ENCODE peak calls at places on chromosomes 3 and 15, in ten cellular contexts. One of them, this sample, is unnamed. For H3K9me3 and H3K27me3, the result is how much of the 10 kb centered on the place peaks cover.

GRCh38 chr3:157132936-157133335 is 27.0 kb downstream of the CCNL1 start:
- DNase-seq in psoas muscle: no peak
- DNase-seq in hepatocyte: no peak
- DNase-seq in K562: no peak
- DNase-seq in fibroblast of lung: no peak
- DNase-seq in effector memory CD4-positive, alpha-beta T cell: no peak
- DNase-seq in Peyer's patch: no peak
- DNase-seq in uterus: no peak
- DNase-seq in HCT116: no peak
- DNase-seq in adrenal gland: no peak
- DNase-seq in this sample: no peak

GRCh38 chr3:30201715-30202114 is 404.7 kb upstream of the TGFBR2 start:
- DNase-seq in hepatocyte: no peak
- DNase-seq in fibroblast of lung: peak
- DNase-seq in psoas muscle: no peak
- DNase-seq in effector memory CD4-positive, alpha-beta T cell: no peak
- DNase-seq in K562: no peak
- DNase-seq in uterus: no peak
- DNase-seq in Peyer's patch: no peak
- DNase-seq in HCT116: no peak
- DNase-seq in adrenal gland: no peak
- DNase-seq in this sample: no peak

GRCh38 chr3:150737874-150738679 is 24.9 kb downstream of the SIAH2 start:
- DNase-seq in Peyer's patch: no peak
- DNase-seq in fibroblast of lung: peak
- DNase-seq in HCT116: peak
- DNase-seq in hepatocyte: peak
- DNase-seq in adrenal gland: peak
- DNase-seq in uterus: no peak
- DNase-seq in psoas muscle: no peak
- DNase-seq in effector memory CD4-positive, alpha-beta T cell: no peak
- DNase-seq in K562: peak
- DNase-seq in this sample: no peak

GRCh38 chr3:155362808-155363689 is 69.6 kb upstream of the STRIT1 start:
- DNase-seq in psoas muscle: no peak
- DNase-seq in fibroblast of lung: no peak
- DNase-seq in effector memory CD4-positive, alpha-beta T cell: no peak
- DNase-seq in HCT116: no peak
- DNase-seq in Peyer's patch: no peak
- DNase-seq in K562: no peak
- DNase-seq in hepatocyte: no peak
- DNase-seq in uterus: no peak
- DNase-seq in adrenal gland: no peak
- DNase-seq in this sample: no peak

GRCh38 chr3:149266733-149267132 is 45.1 kb upstream of the CP start:
- DNase-seq in K562: no peak
- DNase-seq in uterus: no peak
- DNase-seq in HCT116: no peak
- DNase-seq in Peyer's patch: no peak
- DNase-seq in effector memory CD4-positive, alpha-beta T cell: no peak
- DNase-seq in psoas muscle: no peak
- DNase-seq in fibroblast of lung: peak
- DNase-seq in adrenal gland: no peak
- DNase-seq in hepatocyte: no peak
- DNase-seq in this sample: no peak

GRCh38 chr15:68106656-68107055 is 52.5 kb downstream of the PIAS1 start:
- DNase-seq in Peyer's patch: no peak
- DNase-seq in adrenal gland: no peak
- DNase-seq in effector memory CD4-positive, alpha-beta T cell: no peak
- DNase-seq in psoas muscle: no peak
- DNase-seq in HCT116: no peak
- DNase-seq in hepatocyte: no peak
- DNase-seq in fibroblast of lung: peak
- DNase-seq in uterus: no peak
- DNase-seq in K562: no peak
- DNase-seq in this sample: no peak

GRCh38 chr3:134075568-134075825 is 45.8 kb upstream of the SLCO2A1 start:
- DNase-seq in hepatocyte: no peak
- DNase-seq in adrenal gland: no peak
- DNase-seq in effector memory CD4-positive, alpha-beta T cell: no peak
- DNase-seq in K562: no peak
- DNase-seq in psoas muscle: no peak
- DNase-seq in uterus: no peak
- DNase-seq in HCT116: no peak
- DNase-seq in Peyer's patch: no peak
- DNase-seq in fibroblast of lung: no peak
- DNase-seq in this sample: no peak

GRCh38 chr3:42663581-42664442 is 10.3 kb downstream of the ZBTB47 start:
- DNase-seq in psoas muscle: no peak
- DNase-seq in K562: no peak
- DNase-seq in Peyer's patch: no peak
- DNase-seq in adrenal gland: no peak
- DNase-seq in HCT116: no peak
- DNase-seq in uterus: no peak
- DNase-seq in fibroblast of lung: no peak
- DNase-seq in hepatocyte: no peak
- DNase-seq in effector memory CD4-positive, alpha-beta T cell: no peak
- DNase-seq in this sample: no peak

GRCh38 chr15:61715082-61715481 is 345.2 kb downstream of the VPS13C start:
- DNase-seq in uterus: no peak
- DNase-seq in hepatocyte: peak
- DNase-seq in HCT116: no peak
- DNase-seq in effector memory CD4-positive, alpha-beta T cell: no peak
- DNase-seq in Peyer's patch: no peak
- DNase-seq in fibroblast of lung: peak
- DNase-seq in psoas muscle: no peak
- DNase-seq in K562: no peak
- DNase-seq in adrenal gland: no peak
- DNase-seq in this sample: peak

GRCh38 chr3:157844770-157845522 is 261.3 kb downstream of the SHOX2 start:
- DNase-seq in adrenal gland: no peak
- DNase-seq in effector memory CD4-positive, alpha-beta T cell: no peak
- DNase-seq in Peyer's patch: no peak
- DNase-seq in uterus: no peak
- DNase-seq in hepatocyte: no peak
- DNase-seq in HCT116: no peak
- DNase-seq in fibroblast of lung: no peak
- DNase-seq in psoas muscle: no peak
- DNase-seq in K562: no peak
- DNase-seq in this sample: no peak

GRCh38 chr15:61839541-61839940 is 220.7 kb downstream of the VPS13C start:
- DNase-seq in effector memory CD4-positive, alpha-beta T cell: no peak
- DNase-seq in HCT116: no peak
- DNase-seq in K562: no peak
- DNase-seq in uterus: no peak
- DNase-seq in hepatocyte: no peak
- DNase-seq in fibroblast of lung: peak
- DNase-seq in adrenal gland: no peak
- DNase-seq in psoas muscle: no peak
- DNase-seq in Peyer's patch: no peak
- DNase-seq in this sample: no peak

GRCh38 chr3:134477938-134478337 is 7.8 kb downstream of the ANAPC13 start:
- DNase-seq in HCT116: no peak
- DNase-seq in K562: no peak
- DNase-seq in fibroblast of lung: no peak
- DNase-seq in psoas muscle: no peak
- DNase-seq in hepatocyte: no peak
- DNase-seq in Peyer's patch: no peak
- DNase-seq in effector memory CD4-positive, alpha-beta T cell: no peak
- DNase-seq in adrenal gland: no peak
- DNase-seq in uterus: no peak
- DNase-seq in this sample: no peak

GRCh38 chr15:47293763-47294162 is 423.5 kb upstream of the SEMA6D start:
- DNase-seq in K562: no peak
- DNase-seq in effector memory CD4-positive, alpha-beta T cell: no peak
- DNase-seq in HCT116: no peak
- DNase-seq in uterus: peak
- DNase-seq in hepatocyte: peak
- DNase-seq in Peyer's patch: no peak
- DNase-seq in fibroblast of lung: peak
- DNase-seq in psoas muscle: peak
- DNase-seq in adrenal gland: no peak
- DNase-seq in this sample: peak

GRCh38 chr3:102104093-102104492 is 254.8 kb downstream of the NFKBIZ start:
- DNase-seq in K562: no peak
- DNase-seq in HCT116: no peak
- DNase-seq in adrenal gland: no peak
- DNase-seq in Peyer's patch: no peak
- DNase-seq in effector memory CD4-positive, alpha-beta T cell: no peak
- DNase-seq in uterus: no peak
- DNase-seq in hepatocyte: no peak
- DNase-seq in psoas muscle: no peak
- DNase-seq in fibroblast of lung: no peak
- DNase-seq in this sample: no peak

GRCh38 chr3:160870327-160870726 is 114.3 kb downstream of the PPM1L start:
- DNase-seq in effector memory CD4-positive, alpha-beta T cell: no peak
- DNase-seq in uterus: no peak
- DNase-seq in Peyer's patch: no peak
- DNase-seq in fibroblast of lung: no peak
- DNase-seq in HCT116: no peak
- DNase-seq in adrenal gland: no peak
- DNase-seq in psoas muscle: no peak
- DNase-seq in hepatocyte: no peak
- DNase-seq in K562: no peak
- DNase-seq in this sample: no peak

GRCh38 chr15:21269121-21269520 is 171.2 kb downstream of the POTEB3 start:
- DNase-seq in effector memory CD4-positive, alpha-beta T cell: no peak
- DNase-seq in hepatocyte: peak
- DNase-seq in adrenal gland: no peak
- DNase-seq in K562: no peak
- DNase-seq in psoas muscle: no peak
- DNase-seq in uterus: no peak
- DNase-seq in fibroblast of lung: no peak
- DNase-seq in HCT116: no peak
- DNase-seq in Peyer's patch: no peak
- DNase-seq in this sample: no peak
- H3K9me3 ChIP-seq in effector memory CD4-positive, alpha-beta T cell: under half
- H3K9me3 ChIP-seq in hepatocyte: under half
- H3K9me3 ChIP-seq in adrenal gland: under half
- H3K9me3 ChIP-seq in K562: under half
- H3K9me3 ChIP-seq in psoas muscle: under half
- H3K9me3 ChIP-seq in uterus: under half
- H3K9me3 ChIP-seq in fibroblast of lung: under half
- H3K9me3 ChIP-seq in HCT116: under half
- H3K9me3 ChIP-seq in Peyer's patch: under half
- H3K9me3 ChIP-seq in this sample: under half

GRCh38 chr3:13197795-13198194 is 124.6 kb upstream of the IQSEC1 start:
- DNase-seq in fibroblast of lung: no peak
- DNase-seq in hepatocyte: no peak
- DNase-seq in HCT116: no peak
- DNase-seq in K562: no peak
- DNase-seq in uterus: no peak
- DNase-seq in psoas muscle: no peak
- DNase-seq in effector memory CD4-positive, alpha-beta T cell: no peak
- DNase-seq in adrenal gland: no peak
- DNase-seq in Peyer's patch: peak
- DNase-seq in this sample: no peak

GRCh38 chr3:13199899-13200451 is 126.7 kb upstream of the IQSEC1 start:
- DNase-seq in effector memory CD4-positive, alpha-beta T cell: no peak
- DNase-seq in K562: no peak
- DNase-seq in psoas muscle: no peak
- DNase-seq in uterus: no peak
- DNase-seq in Peyer's patch: no peak
- DNase-seq in HCT116: no peak
- DNase-seq in fibroblast of lung: no peak
- DNase-seq in adrenal gland: no peak
- DNase-seq in hepatocyte: no peak
- DNase-seq in this sample: no peak

GRCh38 chr3:13199006-13199776 is 126.0 kb upstream of the IQSEC1 start:
- DNase-seq in Peyer's patch: peak
- DNase-seq in effector memory CD4-positive, alpha-beta T cell: no peak
- DNase-seq in hepatocyte: no peak
- DNase-seq in adrenal gland: no peak
- DNase-seq in fibroblast of lung: no peak
- DNase-seq in HCT116: no peak
- DNase-seq in K562: no peak
- DNase-seq in psoas muscle: no peak
- DNase-seq in uterus: no peak
- DNase-seq in this sample: no peak

GRCh38 chr3:13197281-13197680 is 124.1 kb upstream of the IQSEC1 start:
- DNase-seq in effector memory CD4-positive, alpha-beta T cell: no peak
- DNase-seq in hepatocyte: no peak
- DNase-seq in HCT116: no peak
- DNase-seq in fibroblast of lung: no peak
- DNase-seq in Peyer's patch: peak
- DNase-seq in psoas muscle: no peak
- DNase-seq in uterus: no peak
- DNase-seq in K562: no peak
- DNase-seq in adrenal gland: no peak
- DNase-seq in this sample: no peak

GRCh38 chr3:13198480-13198879 is 125.3 kb upstream of the IQSEC1 start:
- DNase-seq in effector memory CD4-positive, alpha-beta T cell: no peak
- DNase-seq in uterus: no peak
- DNase-seq in HCT116: no peak
- DNase-seq in psoas muscle: no peak
- DNase-seq in hepatocyte: no peak
- DNase-seq in K562: no peak
- DNase-seq in adrenal gland: no peak
- DNase-seq in fibroblast of lung: no peak
- DNase-seq in Peyer's patch: peak
- DNase-seq in this sample: no peak
- H3K27me3 ChIP-seq in effector memory CD4-positive, alpha-beta T cell: under half
- H3K27me3 ChIP-seq in uterus: under half
- H3K27me3 ChIP-seq in HCT116: under half
- H3K27me3 ChIP-seq in psoas muscle: under half
- H3K27me3 ChIP-seq in hepatocyte: under half
- H3K27me3 ChIP-seq in K562: half or more
- H3K27me3 ChIP-seq in adrenal gland: under half
- H3K27me3 ChIP-seq in fibroblast of lung: under half
- H3K27me3 ChIP-seq in Peyer's patch: under half
- H3K27me3 ChIP-seq in this sample: under half

DNA sequence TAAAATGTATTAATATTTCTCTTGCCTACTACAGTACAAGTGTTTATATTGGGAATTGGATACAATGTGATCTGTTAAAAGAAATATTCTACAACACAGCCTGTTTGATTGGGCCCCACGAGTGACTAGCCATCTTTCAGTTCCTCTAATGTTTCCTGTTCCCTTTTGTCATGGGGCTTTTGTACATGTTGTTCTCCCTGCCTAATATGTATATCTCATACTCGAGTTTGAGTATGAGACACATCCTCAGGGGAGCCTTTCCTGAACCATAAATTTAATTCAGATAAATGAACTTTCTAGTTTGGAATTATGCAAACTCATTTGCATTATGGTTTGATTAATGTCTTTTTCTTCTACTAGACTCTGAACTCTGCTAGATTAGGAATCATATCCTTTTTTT is 65.5 kb downstream of the MEF2A start:
- DNase-seq in uterus: no peak
- DNase-seq in psoas muscle: no peak
- DNase-seq in effector memory CD4-positive, alpha-beta T cell: no peak
- DNase-seq in Peyer's patch: no peak
- DNase-seq in adrenal gland: no peak
- DNase-seq in K562: no peak
- DNase-seq in HCT116: no peak
- DNase-seq in hepatocyte: no peak
- DNase-seq in fibroblast of lung: no peak
- DNase-seq in this sample: no peak
- H3K9me3 ChIP-seq in uterus: under half
- H3K9me3 ChIP-seq in psoas muscle: under half
- H3K9me3 ChIP-seq in effector memory CD4-positive, alpha-beta T cell: under half
- H3K9me3 ChIP-seq in Peyer's patch: under half
- H3K9me3 ChIP-seq in adrenal gland: under half
- H3K9me3 ChIP-seq in K562: under half
- H3K9me3 ChIP-seq in HCT116: under half
- H3K9me3 ChIP-seq in hepatocyte: under half
- H3K9me3 ChIP-seq in fibroblast of lung: under half
- H3K9me3 ChIP-seq in this sample: under half

GRCh38 chr15:29570931-29571727 is 251.1 kb downstream of the TJP1 start:
- DNase-seq in fibroblast of lung: peak
- DNase-seq in uterus: no peak
- DNase-seq in K562: no peak
- DNase-seq in hepatocyte: peak
- DNase-seq in psoas muscle: no peak
- DNase-seq in adrenal gland: peak
- DNase-seq in Peyer's patch: peak
- DNase-seq in HCT116: no peak
- DNase-seq in effector memory CD4-positive, alpha-beta T cell: no peak
- DNase-seq in this sample: no peak
- H3K27me3 ChIP-seq in fibroblast of lung: under half
- H3K27me3 ChIP-seq in uterus: under half
- H3K27me3 ChIP-seq in K562: under half
- H3K27me3 ChIP-seq in hepatocyte: half or more
- H3K27me3 ChIP-seq in psoas muscle: under half
- H3K27me3 ChIP-seq in adrenal gland: under half
- H3K27me3 ChIP-seq in Peyer's patch: under half
- H3K27me3 ChIP-seq in HCT116: under half
- H3K27me3 ChIP-seq in effector memory CD4-positive, alpha-beta T cell: under half
- H3K27me3 ChIP-seq in this sample: under half

This sample was measured in MG63.